ENCODE peak calls at places on chromosomes 2 and 18, in ten cellular contexts. X is uterus, U is IMR-90, J is prostate gland, W is stomach, Q is ovary, E is right lobe of liver, O is adrenal gland, B is upper lobe of left lung, P is Peyer's patch. T is an unnamed sample. For H3K4me1, the result is how much of the 10 kb centered on the place peaks cover.

GRCh38 chr18:75546964-75547363 is 119.5 kb upstream of the SMIM21 start:
- DNase-seq in U (no peak), O (no peak), Q (no peak), B (no peak), X (no peak), E (no peak), W (no peak), P (no peak), J (no peak), T (no peak)

GRCh38 chr18:21366896-21367295 is 124.9 kb downstream of the GREB1L start:
- DNase-seq in O (no peak), U (no peak), E (no peak), W (no peak), B (no peak), P (no peak), Q (no peak), J (no peak), X (no peak), T (no peak)

GRCh38 chr2:231684314-231685223 is 23.8 kb upstream of the PTMA start:
- DNase-seq in U (no peak), J (no peak), X (no peak), B (no peak), P (no peak), E (no peak), Q (no peak), O (no peak), W (no peak), T (no peak)

GRCh38 chr2:5067816-5068215 is 624.4 kb upstream of the SOX11 start:
- DNase-seq in O (no peak), X (no peak), W (no peak), B (no peak), U (no peak), E (no peak), J (no peak), Q (no peak), P (no peak), T (no peak)

GRCh38 chr2:20616341-20616871 is 34.5 kb downstream of the HS1BP3 start:
- DNase-seq in J (no peak), Q (peak), O (no peak), E (peak), W (peak), P (peak), U (no peak), B (peak), X (peak), T (no peak)

GRCh38 chr2:179272406-179273192 is 8.0 kb upstream of the SESTD1 start:
- DNase-seq in B (no peak), Q (no peak), X (no peak), E (no peak), U (peak), P (no peak), O (no peak), J (no peak), W (no peak), T (no peak)

GRCh38 chr2:223486741-223487140 is 115.4 kb downstream of the SCG2 start:
- DNase-seq in O (no peak), E (no peak), J (no peak), X (no peak), U (no peak), P (no peak), Q (no peak), B (no peak), W (no peak), T (no peak)

GRCh38 chr2:234682492-234683228 is 185.8 kb upstream of the ARL4C start:
- DNase-seq in J (no peak), U (peak), E (no peak), X (no peak), O (no peak), B (no peak), P (no peak), Q (no peak), W (no peak), T (no peak)

GRCh38 chr2:45458909-45459563 is 152.0 kb downstream of the SRBD1 start:
- DNase-seq in J (peak), E (no peak), Q (no peak), O (peak), B (peak), P (no peak), U (peak), X (peak), W (peak), T (no peak)

GRCh38 chr2:37711308-37711731 is 39.9 kb upstream of the CDC42EP3 start:
- DNase-seq in X (no peak), P (no peak), J (no peak), B (peak), Q (no peak), U (peak), W (no peak), E (no peak), O (no peak), T (no peak)

GRCh38 chr2:71336802-71337201 is 5.2 kb downstream of the ZNF638 start:
- DNase-seq in P (no peak), U (peak), X (peak), Q (no peak), B (no peak), J (no peak), E (no peak), W (no peak), O (peak), T (no peak)

GRCh38 chr2:181106789-181107418 is 126.5 kb downstream of the UBE2E3 start:
- DNase-seq in Q (no peak), X (no peak), U (peak), B (no peak), E (no peak), P (no peak), J (no peak), O (no peak), W (no peak), T (no peak)

GRCh38 chr2:154692927-154693326 is 5.6 kb upstream of the KCNJ3 start:
- DNase-seq in E (no peak), X (no peak), J (no peak), O (no peak), P (no peak), U (no peak), W (no peak), B (no peak), Q (no peak), T (no peak)

GRCh38 chr2:8525582-8526402 is 156.1 kb upstream of the ID2 start:
- DNase-seq in P (peak), X (peak), Q (peak), U (peak), O (peak), B (peak), E (peak), W (peak), J (peak), T (no peak)

GRCh38 chr2:71689393-71689792 is 236.0 kb downstream of the DYSF start:
- DNase-seq in P (no peak), B (no peak), X (no peak), W (no peak), U (no peak), E (no peak), J (no peak), O (no peak), Q (no peak), T (no peak)

GRCh38 chr2:202249521-202249850 is 11.1 kb upstream of the SUMO1 start:
- DNase-seq in O (no peak), P (no peak), Q (no peak), W (no peak), J (no peak), B (no peak), U (peak), X (no peak), E (no peak), T (no peak)

GRCh38 chr18:48825101-48825745 is 125.5 kb downstream of the SMAD7 start:
- DNase-seq in P (no peak), O (no peak), J (no peak), W (peak), B (peak), Q (peak), E (peak), X (peak), U (peak), T (no peak)

GRCh38 chr2:25041307-25041927 is 459 bp upstream of the EFR3B start:
- DNase-seq in X (peak), E (peak), U (peak), W (peak), O (peak), B (peak), Q (peak), J (peak), P (peak), T (no peak)

GRCh38 chr2:213722564-213722963 is 438.3 kb downstream of the SPAG16 start:
- DNase-seq in U (no peak), Q (no peak), X (no peak), E (no peak), W (no peak), O (no peak), J (no peak), B (no peak), P (no peak), T (no peak)

GRCh38 chr2:161428240-161428587 is 12.1 kb downstream of the TBR1 start:
- DNase-seq in U (no peak), X (no peak), E (no peak), B (no peak), P (no peak), J (no peak), Q (no peak), W (no peak), O (no peak), T (no peak)

GRCh38 chr2:131801210-131801744 is 273.6 kb downstream of the CCDC74A start:
- DNase-seq in B (no peak), P (no peak), Q (peak), X (no peak), E (no peak), W (no peak), O (no peak), J (no peak), U (no peak), T (no peak)

GRCh38 chr18:70330887-70331286 is 42.0 kb downstream of the SOCS6 start:
- DNase-seq in E (no peak), J (no peak), O (no peak), Q (no peak), W (no peak), X (no peak), U (no peak), P (no peak), B (no peak), T (no peak)

GRCh38 chr2:207847807-207848544 is 78.3 kb upstream of the FZD5 start:
- DNase-seq in E (no peak), X (no peak), B (peak), U (peak), Q (no peak), O (no peak), J (peak), P (no peak), W (peak), T (no peak)

GRCh38 chr2:129273266-129274037 is 706.0 kb upstream of the RAB6C start:
- DNase-seq in B (no peak), X (no peak), W (no peak), U (no peak), E (no peak), Q (no peak), O (no peak), J (no peak), P (no peak), T (no peak)

GRCh38 chr2:238895361-238895882 is 47.5 kb downstream of the TWIST2 start:
- DNase-seq in E (no peak), J (no peak), X (no peak), P (no peak), U (no peak), B (no peak), Q (no peak), W (no peak), O (no peak), T (no peak)

GRCh38 chr2:42931818-42932195 is 139.4 kb upstream of the HAAO start:
- DNase-seq in J (no peak), P (no peak), X (no peak), W (no peak), O (no peak), B (no peak), U (peak), Q (peak), E (no peak), T (no peak)

GRCh38 chr18:23689031-23689615 is at the start of gene LAMA3:
- DNase-seq in P (peak), E (peak), U (peak), X (peak), B (peak), J (peak), O (peak), W (peak), Q (peak), T (no peak)

GRCh38 chr2:120543899-120544298 is 191.8 kb upstream of the GLI2 start:
- DNase-seq in P (no peak), J (no peak), B (no peak), X (peak), E (no peak), Q (no peak), W (no peak), U (no peak), O (peak), T (no peak)

GRCh38 chr18:69215151-69215550 is 185.5 kb upstream of the DOK6 start:
- DNase-seq in P (no peak), B (no peak), U (no peak), Q (no peak), E (no peak), J (no peak), O (no peak), X (no peak), W (no peak), T (no peak)

GRCh38 chr2:74488643-74489481 is 6.0 kb downstream of the TTC31 start:
- DNase-seq in P (no peak), J (no peak), X (no peak), O (no peak), U (no peak), E (peak), Q (no peak), W (no peak), B (no peak), T (no peak)

GRCh38 chr2:6356127-6356761 is 509.5 kb downstream of the CMPK2 start:
- DNase-seq in U (no peak), J (no peak), B (no peak), W (no peak), E (no peak), P (no peak), O (no peak), X (no peak), Q (no peak), T (no peak)

GRCh38 chr18:77147418-77147852 is 14.9 kb upstream of the MBP start:
- DNase-seq in X (no peak), P (no peak), E (no peak), J (no peak), Q (no peak), O (peak), B (no peak), U (peak), W (no peak), T (no peak)

GRCh38 chr2:173229086-173229485 is 125.6 kb upstream of the CDCA7 start:
- DNase-seq in X (no peak), E (no peak), O (no peak), P (no peak), Q (no peak), U (no peak), B (no peak), W (no peak), J (no peak), T (no peak)
- H3K4me1 ChIP-seq in X (under half), E (under half), O (under half), P (under half), Q (under half), U (under half), B (under half), W (under half), J (under half), T (under half)

DNA sequence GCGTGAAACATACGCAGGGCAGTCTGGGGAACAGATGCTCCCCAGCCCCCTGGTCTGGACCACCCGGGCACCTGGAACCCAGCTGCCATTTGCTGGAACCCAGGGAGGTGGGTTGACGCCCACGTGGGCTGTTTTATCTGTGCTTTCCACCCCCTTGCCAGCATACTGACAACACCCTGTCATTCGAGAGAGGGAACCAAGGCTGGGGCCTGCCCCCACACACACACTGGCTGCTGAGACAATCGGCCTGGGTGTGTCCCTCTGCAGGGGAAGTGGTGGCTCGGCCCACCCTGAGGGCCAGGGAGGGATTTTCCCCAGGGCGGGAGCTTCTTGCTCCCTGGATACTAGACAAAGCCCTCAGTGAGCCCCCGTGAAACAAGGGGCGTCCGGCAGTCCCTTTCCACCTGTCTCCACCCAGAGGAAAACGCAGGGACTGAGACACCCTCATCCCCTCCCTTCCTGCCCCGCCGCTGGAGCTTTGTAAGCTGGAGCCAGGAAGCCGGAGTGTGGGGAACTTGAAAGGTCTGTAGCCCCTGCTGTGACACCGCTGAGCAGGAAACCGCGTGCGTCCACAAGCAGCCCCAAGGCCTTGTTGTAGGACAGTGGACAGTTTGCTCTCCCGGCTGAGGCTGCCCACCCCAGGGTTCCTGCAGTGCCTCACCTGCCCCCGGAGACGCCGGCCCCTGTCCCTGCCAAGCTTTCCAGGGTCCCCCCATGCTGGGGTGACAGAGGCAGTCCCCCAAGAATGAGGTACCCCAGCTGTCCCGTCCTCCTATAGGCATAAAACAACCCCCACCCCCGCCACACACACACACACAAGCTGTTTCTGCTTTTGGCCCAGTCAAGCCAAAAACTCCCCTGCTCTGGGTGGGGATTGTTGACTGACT is 14.1 kb upstream of the KLF11 start:
- DNase-seq in Q (no peak), U (no peak), W (no peak), P (no peak), X (no peak), J (no peak), E (peak), B (peak), O (peak), T (no peak)
- TF ChIP-seq POLR2A in Q (no peak), U (no peak), W (no peak), P (no peak), X (no peak), J (no peak), E (no peak), B (no peak), O (no peak), T (no peak)

GRCh38 chr2:54347622-54348021 is 91.6 kb upstream of the TSPYL6 start:
- DNase-seq in X (no peak), W (no peak), J (no peak), U (no peak), B (no peak), Q (no peak), O (no peak), E (no peak), P (no peak), T (no peak)
- H3K4me1 ChIP-seq in X (under half), W (under half), J (under half), U (under half), B (under half), Q (under half), O (under half), E (under half), P (under half), T (under half)

DNA sequence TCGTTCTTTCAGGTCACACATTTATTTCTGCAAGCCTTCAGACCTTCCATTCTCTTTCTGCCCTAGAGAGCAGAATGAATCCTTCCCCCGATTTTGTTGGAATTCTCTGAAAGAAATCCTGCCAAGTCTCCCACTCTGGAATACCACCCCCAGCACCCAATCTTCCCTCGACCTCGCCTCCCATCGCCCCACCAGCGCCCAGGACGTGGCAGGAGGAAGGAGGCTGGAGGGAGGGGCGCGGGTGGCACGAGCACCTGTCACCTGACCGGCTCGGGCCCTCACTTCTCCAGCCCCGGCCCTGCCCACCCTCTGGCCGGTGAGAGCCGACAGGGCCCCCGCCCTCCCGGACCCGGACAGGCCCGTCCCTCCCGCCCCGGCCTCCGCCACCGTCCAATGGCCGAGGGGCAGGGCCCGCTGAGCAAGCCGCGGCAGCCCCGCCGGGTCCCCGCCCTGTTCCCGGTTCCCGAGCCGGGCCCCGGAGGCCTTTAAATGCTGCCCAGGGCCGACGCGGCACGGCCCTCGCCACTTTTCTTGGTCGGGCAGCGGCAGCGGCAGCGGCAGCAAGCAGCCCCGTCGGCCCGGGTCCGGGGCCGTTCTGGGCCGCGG is at the start of gene LGALSL:
- DNase-seq in X (peak), U (peak), W (peak), J (peak), Q (peak), O (peak), P (peak), E (peak), B (peak), T (no peak)
- TF ChIP-seq POLR2A in X (peak), U (no peak), W (no peak), J (peak), Q (peak), O (peak), P (peak), E (peak), B (no peak), T (no peak)

DNA sequence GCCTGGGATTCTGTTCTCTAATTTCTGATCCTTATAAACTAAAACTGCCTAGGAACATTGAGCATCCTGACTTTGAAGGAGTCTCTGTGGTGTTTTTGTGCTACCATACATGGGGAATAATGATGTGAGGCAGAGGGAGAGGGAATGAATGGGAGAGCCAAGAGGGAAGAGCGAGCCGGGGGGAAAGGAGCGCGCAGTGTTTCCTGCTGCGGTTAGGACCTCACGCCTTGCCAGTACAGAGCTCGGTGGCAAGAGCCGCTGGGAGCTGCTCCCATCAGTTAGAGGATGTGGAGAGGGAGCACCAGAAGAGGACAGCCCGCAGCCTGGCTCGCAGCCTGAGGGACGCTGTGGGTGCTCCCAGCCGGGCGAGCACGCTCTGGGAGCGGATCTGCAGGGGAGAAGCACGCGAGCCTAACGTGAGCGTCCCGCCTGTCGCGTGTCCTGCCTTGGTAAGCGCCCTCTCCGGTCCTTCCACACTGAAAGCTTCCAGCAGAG is 114.7 kb downstream of the FAM210A start:
- DNase-seq in O (peak), B (peak), X (no peak), E (no peak), J (no peak), Q (peak), W (no peak), U (peak), P (peak), T (no peak)
- H3K4me1 ChIP-seq in O (under half), B (under half), X (under half), E (under half), J (under half), Q (under half), W (under half), U (under half), P (under half), T (under half)

DNA sequence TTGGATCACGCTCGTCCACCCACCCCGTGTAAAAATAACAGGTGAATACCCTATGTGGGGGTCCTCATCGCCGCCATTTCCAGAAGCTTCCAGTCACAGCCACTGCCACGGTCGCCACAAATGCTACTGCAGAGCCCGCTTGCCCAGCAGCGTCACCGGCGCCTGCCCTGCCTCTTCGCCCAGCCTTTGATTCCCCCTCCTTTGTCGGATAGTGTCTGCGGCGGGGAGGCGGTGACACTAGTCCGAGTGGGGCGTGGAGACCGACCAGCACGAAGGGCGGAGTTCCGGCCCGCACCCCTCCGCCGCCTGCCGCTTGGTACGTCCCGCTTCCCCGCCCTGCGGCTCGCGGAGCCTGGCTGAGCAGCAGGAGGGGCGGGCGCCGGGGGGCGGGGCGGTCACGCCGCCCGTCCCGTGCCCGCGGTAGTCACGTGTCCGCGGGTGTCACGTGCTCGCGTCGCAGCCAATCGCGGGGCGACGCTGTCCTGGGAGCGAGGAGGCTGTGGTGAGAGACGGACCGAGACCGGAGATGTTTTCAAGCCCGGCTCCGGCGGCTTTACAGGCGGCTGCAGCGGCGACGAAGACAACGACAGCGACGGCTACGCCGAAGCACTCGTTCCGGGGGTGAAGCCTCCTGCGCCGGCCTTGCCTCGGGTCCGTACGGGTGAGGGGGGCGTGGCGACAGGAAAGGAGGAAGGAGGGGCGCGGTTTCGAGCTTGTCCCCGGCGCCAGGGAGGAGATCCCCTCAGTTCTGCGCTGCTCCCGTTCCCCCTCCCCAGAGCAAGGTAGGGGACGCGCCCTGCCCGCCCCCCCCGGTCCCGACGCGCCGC is at the start of gene ANKRD12:
- DNase-seq in X (peak), E (peak), J (peak), O (peak), U (peak), P (peak), W (peak), B (peak), Q (peak), T (peak)
- TF ChIP-seq POLR2A in X (peak), E (peak), J (peak), O (peak), U (peak), P (peak), W (peak), B (no peak), Q (peak), T (no peak)

T was measured in esophagus squamous epithelium.